ENCODE peak calls at places on chromosomes 2 and 18, in six cellular contexts. V, A, U, Z, L and P are unnamed samples.

GRCh38 chr18:74596959-74597661 is 560 bp upstream of the ZNF407 start:
- DNase-seq in V (no peak), L (peak; percentile 56), A (peak; percentile 62), Z (no peak), U (no peak), P (peak; percentile 84)

GRCh38 chr2:201378496-201379397 is 21.6 kb upstream of the FLACC1 start:
- DNase-seq in L (no peak), Z (no peak), A (peak; percentile 17), V (no peak), U (no peak), P (peak; percentile 85)

GRCh38 chr2:155841442-155841841 is 491.1 kb downstream of the NR4A2 start:
- DNase-seq in U (no peak), A (no peak), L (no peak), Z (no peak), V (no peak), P (no peak)

GRCh38 chr2:139617747-139618146 is 837.6 kb upstream of the NXPH2 start:
- DNase-seq in L (no peak), Z (no peak), V (no peak), U (no peak), A (no peak), P (no peak)

GRCh38 chr2:172938713-172939375 is 136.8 kb upstream of the MAP3K20 start:
- DNase-seq in V (no peak), L (no peak), A (peak; percentile 31), U (no peak), Z (no peak), P (no peak)

GRCh38 chr2:231923951-231924888 is 2.0 kb downstream of the NPPC start:
- DNase-seq in L (no peak), Z (no peak), V (no peak), A (no peak), U (no peak), P (no peak)

GRCh38 chr2:202373490-202373889 is 2.6 kb upstream of the BMPR2 start:
- DNase-seq in U (no peak), V (no peak), L (no peak), Z (no peak), A (peak; percentile 58), P (peak; percentile 71)

GRCh38 chr18:59021500-59021899 is 118.2 kb upstream of the SEC11C start:
- DNase-seq in L (no peak), U (no peak), Z (no peak), V (no peak), A (no peak), P (no peak)

GRCh38 chr2:133837441-133838090 is 269.3 kb upstream of the NCKAP5 start:
- DNase-seq in V (no peak), Z (no peak), A (peak; percentile 91), L (no peak), U (no peak), P (no peak)

GRCh38 chr2:156333951-156334495 is 1.5 kb upstream of the NR4A2 start:
- DNase-seq in V (peak; percentile 65), U (peak; percentile 70), Z (no peak), A (peak; percentile 58), L (peak; percentile 74), P (no peak)

GRCh38 chr2:219868635-219869034 is 241.2 kb downstream of the SLC4A3 start:
- DNase-seq in Z (no peak), V (no peak), L (no peak), U (no peak), A (no peak), P (no peak)

GRCh38 chr18:49547701-49548100 is 14.2 kb upstream of the LIPG start:
- DNase-seq in L (peak; percentile 23), U (no peak), A (no peak), V (no peak), Z (no peak), P (no peak)

GRCh38 chr18:70411886-70412443 is 123.1 kb downstream of the SOCS6 start:
- DNase-seq in V (no peak), L (no peak), U (no peak), A (peak; percentile 47), Z (no peak), P (peak; percentile 80)

GRCh38 chr18:35201502-35201901 is 39.3 kb upstream of the ZNF397 start:
- DNase-seq in V (no peak), L (no peak), Z (no peak), U (no peak), A (no peak), P (no peak)

GRCh38 chr2:135585586-135585985 is 54.3 kb downstream of the R3HDM1 start:
- DNase-seq in A (peak; percentile 26), Z (peak; percentile 2), L (no peak), U (no peak), V (no peak), P (peak; percentile 10)

GRCh38 chr2:128500136-128500800 is 181.6 kb upstream of the HS6ST1 start:
- DNase-seq in L (no peak), Z (no peak), A (no peak), V (no peak), U (peak; percentile 22), P (no peak)

GRCh38 chr2:28367667-28368416 is 24.8 kb upstream of the FOSL2 start:
- DNase-seq in U (no peak), L (no peak), Z (no peak), V (no peak), A (no peak), P (no peak)

GRCh38 chr2:196926562-196927317 is at the start of gene PGAP1:
- DNase-seq in Z (peak; percentile 70), V (peak; percentile 97), L (peak; percentile 94), A (peak; percentile 88), U (peak; percentile 93), P (peak; percentile 92)

GRCh38 chr18:4319738-4320677 is 135.1 kb downstream of the DLGAP1 start:
- DNase-seq in V (no peak), U (no peak), A (no peak), L (no peak), Z (no peak), P (no peak)

GRCh38 chr2:208820289-208820688 is 413.7 kb downstream of the PTH2R start:
- DNase-seq in U (no peak), A (no peak), L (peak; percentile 65), Z (no peak), V (no peak), P (no peak)

GRCh38 chr2:201433389-201433995 is 17.8 kb downstream of the TRAK2 start:
- DNase-seq in A (no peak), V (no peak), L (no peak), U (no peak), Z (no peak), P (no peak)

GRCh38 chr2:159905901-159906300 is 107.9 kb upstream of the CD302 start:
- DNase-seq in A (no peak), V (no peak), U (no peak), L (no peak), Z (no peak), P (no peak)

GRCh38 chr2:128280901-128281321 is 37.8 kb downstream of the HS6ST1 start:
- DNase-seq in V (no peak), A (no peak), Z (no peak), L (no peak), U (no peak), P (no peak)

GRCh38 chr2:187338679-187339121 is 109.4 kb downstream of the CALCRL start:
- DNase-seq in U (peak; percentile 31), V (no peak), L (no peak), Z (no peak), A (no peak), P (no peak)

GRCh38 chr2:102603904-102604303 is 15.4 kb upstream of the SLC9A2 start:
- DNase-seq in V (no peak), Z (no peak), U (no peak), A (no peak), L (peak; percentile 82), P (no peak)

GRCh38 chr2:134258684-134259408 is 5.0 kb downstream of the MGAT5 start:
- DNase-seq in U (no peak), L (no peak), Z (no peak), A (no peak), V (no peak), P (no peak)

GRCh38 chr2:95374451-95374915 is 28.0 kb upstream of the FAHD2A start:
- DNase-seq in U (no peak), V (no peak), A (no peak), Z (no peak), L (no peak), P (no peak)

GRCh38 chr2:7826656-7827055 is 855.2 kb upstream of the ID2 start:
- DNase-seq in V (no peak), Z (no peak), L (no peak), A (no peak), U (no peak), P (no peak)

GRCh38 chr18:8910843-8911242 is 191.7 kb upstream of the NDUFV2 start:
- DNase-seq in Z (no peak), L (no peak), A (no peak), U (no peak), V (no peak), P (no peak)

DNA sequence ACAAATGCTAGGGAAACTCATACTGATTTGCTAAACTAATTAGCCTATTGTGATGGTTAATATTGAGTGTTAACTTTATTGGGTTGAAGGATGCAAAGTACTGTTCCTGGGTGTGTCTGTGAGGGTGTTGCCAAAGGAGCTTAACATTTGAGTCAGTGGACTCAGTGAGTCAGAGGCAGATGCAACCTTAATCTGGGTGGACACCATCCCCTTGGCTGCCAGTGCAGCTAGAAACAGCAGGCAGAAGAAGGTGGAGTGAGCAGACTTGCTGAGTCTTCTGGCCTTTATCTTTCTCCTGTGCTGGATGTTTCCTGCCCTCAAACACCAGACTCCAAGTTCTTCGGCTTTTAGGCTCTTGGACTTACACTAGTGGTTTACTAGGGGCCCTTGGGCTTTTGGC is 69.9 kb downstream of the RPRM start:
- DNase-seq in U (no peak), V (no peak), Z (no peak), L (no peak), A (no peak), P (no peak)
- H4K91ac ChIP-seq in U (no peak overlapping the region), V (no peak overlapping the region), Z (no peak overlapping the region), L (no peak overlapping the region), A (no peak overlapping the region), P (no peak overlapping the region)

GRCh38 chr2:70946832-70947442 is 11.2 kb downstream of the ATP6V1B1 start:
- DNase-seq in L (peak; percentile 78), A (peak; percentile 60), V (peak; percentile 72), Z (no peak), U (peak; percentile 68), P (peak; percentile 67)
- H3K14ac ChIP-seq in L (no peak overlapping the region), A (no peak overlapping the region), V (no peak overlapping the region), Z (no peak overlapping the region), U (no peak overlapping the region), P (no peak overlapping the region)

DNA sequence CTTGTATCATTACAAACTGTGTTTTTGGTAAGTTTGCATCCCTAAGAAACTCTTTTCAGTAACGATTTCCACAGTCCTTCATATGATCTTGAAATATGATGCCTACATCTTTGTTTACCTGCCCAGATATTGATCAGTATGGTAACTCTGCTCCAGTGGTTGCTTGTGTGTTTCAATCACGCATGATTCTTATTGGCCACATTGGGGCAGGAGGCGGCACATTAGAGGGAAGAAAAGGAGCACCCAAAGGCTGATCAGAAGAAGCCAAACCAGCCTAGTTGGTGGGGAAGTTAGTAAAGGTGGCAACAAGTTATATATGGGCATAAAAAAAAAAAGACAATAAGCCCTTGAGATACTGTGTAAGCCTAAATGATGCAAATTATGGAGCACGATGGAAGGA is 158.9 kb downstream of the RHBDD1 start:
- DNase-seq in U (no peak), V (no peak), Z (no peak), L (no peak), A (no peak), P (no peak)
- H4K91ac ChIP-seq in U (no peak overlapping the region), V (no peak overlapping the region), Z (no peak overlapping the region), L (no peak overlapping the region), A (no peak overlapping the region), P (no peak overlapping the region)

DNA sequence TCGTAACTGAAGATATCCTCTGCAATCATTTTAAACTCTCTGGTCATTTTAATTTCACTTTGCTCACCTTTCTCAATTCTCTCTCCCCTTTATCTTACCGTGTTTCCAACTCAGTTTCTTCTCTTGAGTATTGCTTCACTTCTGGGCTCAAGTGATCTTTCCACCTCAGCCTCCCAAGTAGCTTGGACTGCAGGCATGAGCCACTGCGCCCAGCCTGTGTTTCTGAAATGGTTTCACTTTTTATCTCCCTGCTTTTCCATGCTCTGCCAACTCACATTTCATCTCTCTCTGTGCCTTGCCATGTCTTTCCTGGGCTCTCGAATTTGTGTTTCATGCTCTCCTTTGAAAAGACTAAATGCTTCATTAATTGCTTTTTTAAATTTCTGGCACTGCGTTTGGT is 30.5 kb upstream of the TMEM131 start:
- DNase-seq in L (no peak), V (no peak), A (no peak), Z (no peak), U (no peak), P (peak; percentile 9)
- H3K14ac ChIP-seq in L (no peak overlapping the region), V (no peak overlapping the region), A (no peak overlapping the region), Z (no peak overlapping the region), U (no peak overlapping the region), P (no peak overlapping the region)